ENCODE peak calls at places on chromosomes 4 and X, in seven cellular contexts. One of them, this sample, is unnamed.

GRCh38 chrX:54288277-54288676 is 69.6 kb downstream of the WNK3 start:
- DNase-seq in CD4-positive, alpha-beta memory T cell: no peak
- DNase-seq in GM23248: peak; percentile 1
- DNase-seq in stomach: no peak
- DNase-seq in HFF-Myc: no peak
- DNase-seq in fibroblast of pulmonary artery: peak; percentile 18
- DNase-seq in pancreas: no peak
- DNase-seq in this sample: no peak

GRCh38 chr4:174255790-174256189 is 27.7 kb downstream of the FBXO8 start:
- DNase-seq in CD4-positive, alpha-beta memory T cell: no peak
- DNase-seq in GM23248: peak; percentile 4
- DNase-seq in stomach: no peak
- DNase-seq in HFF-Myc: peak; percentile 44
- DNase-seq in fibroblast of pulmonary artery: peak; percentile 86
- DNase-seq in pancreas: no peak
- DNase-seq in this sample: no peak

GRCh38 chrX:7889138-7889537 is 38.1 kb downstream of the PNPLA4 start:
- DNase-seq in CD4-positive, alpha-beta memory T cell: peak; percentile 2
- DNase-seq in GM23248: no peak
- DNase-seq in stomach: no peak
- DNase-seq in HFF-Myc: no peak
- DNase-seq in fibroblast of pulmonary artery: no peak
- DNase-seq in pancreas: no peak
- DNase-seq in this sample: peak; percentile 11

GRCh38 chrX:104130808-104131207 is 18.5 kb downstream of the ZCCHC18 start:
- DNase-seq in CD4-positive, alpha-beta memory T cell: no peak
- DNase-seq in GM23248: peak; percentile 2
- DNase-seq in stomach: no peak
- DNase-seq in HFF-Myc: no peak
- DNase-seq in fibroblast of pulmonary artery: no peak
- DNase-seq in pancreas: no peak
- DNase-seq in this sample: no peak

GRCh38 chrX:20463296-20464075 is 196.8 kb upstream of the RPS6KA3 start:
- DNase-seq in CD4-positive, alpha-beta memory T cell: no peak
- DNase-seq in GM23248: no peak
- DNase-seq in stomach: no peak
- DNase-seq in HFF-Myc: no peak
- DNase-seq in fibroblast of pulmonary artery: no peak
- DNase-seq in pancreas: no peak
- DNase-seq in this sample: no peak

GRCh38 chr4:67892905-67893304 is 9.1 kb upstream of the TMPRSS11D start:
- DNase-seq in CD4-positive, alpha-beta memory T cell: no peak
- DNase-seq in GM23248: peak; percentile 38
- DNase-seq in stomach: no peak
- DNase-seq in HFF-Myc: no peak
- DNase-seq in fibroblast of pulmonary artery: no peak
- DNase-seq in pancreas: no peak
- DNase-seq in this sample: no peak

GRCh38 chr4:3449574-3450534 is 8.1 kb downstream of the HGFAC start:
- DNase-seq in CD4-positive, alpha-beta memory T cell: no peak
- DNase-seq in GM23248: no peak
- DNase-seq in stomach: no peak
- DNase-seq in HFF-Myc: no peak
- DNase-seq in fibroblast of pulmonary artery: no peak
- DNase-seq in pancreas: no peak
- DNase-seq in this sample: no peak

GRCh38 chr4:60884545-60884944 is 315.6 kb upstream of the ADGRL3 start:
- DNase-seq in CD4-positive, alpha-beta memory T cell: no peak
- DNase-seq in GM23248: no peak
- DNase-seq in stomach: no peak
- DNase-seq in HFF-Myc: no peak
- DNase-seq in fibroblast of pulmonary artery: peak; percentile 15
- DNase-seq in pancreas: no peak
- DNase-seq in this sample: no peak

GRCh38 chr4:147754037-147754445 is 22.2 kb downstream of the ARHGAP10 start:
- DNase-seq in CD4-positive, alpha-beta memory T cell: no peak
- DNase-seq in GM23248: peak; percentile 86
- DNase-seq in stomach: no peak
- DNase-seq in HFF-Myc: peak; percentile 70
- DNase-seq in fibroblast of pulmonary artery: peak; percentile 68
- DNase-seq in pancreas: no peak
- DNase-seq in this sample: no peak

GRCh38 chr4:38163216-38164006 is 203.2 kb downstream of the PTTG2 start:
- DNase-seq in CD4-positive, alpha-beta memory T cell: no peak
- DNase-seq in GM23248: peak; percentile 90
- DNase-seq in stomach: peak; percentile 52
- DNase-seq in HFF-Myc: no peak
- DNase-seq in fibroblast of pulmonary artery: peak; percentile 50
- DNase-seq in pancreas: peak; percentile 26
- DNase-seq in this sample: no peak

GRCh38 chr4:175671491-175671934 is 140.6 kb downstream of the GPM6A start:
- DNase-seq in CD4-positive, alpha-beta memory T cell: no peak
- DNase-seq in GM23248: no peak
- DNase-seq in stomach: no peak
- DNase-seq in HFF-Myc: no peak
- DNase-seq in fibroblast of pulmonary artery: no peak
- DNase-seq in pancreas: no peak
- DNase-seq in this sample: no peak

GRCh38 chr4:168248311-168248710 is 70.2 kb downstream of the DDX60 start:
- DNase-seq in CD4-positive, alpha-beta memory T cell: no peak
- DNase-seq in GM23248: no peak
- DNase-seq in stomach: no peak
- DNase-seq in HFF-Myc: no peak
- DNase-seq in fibroblast of pulmonary artery: no peak
- DNase-seq in pancreas: no peak
- DNase-seq in this sample: no peak

GRCh38 chrX:65406532-65406931 is 128.1 kb downstream of the LAS1L start:
- DNase-seq in CD4-positive, alpha-beta memory T cell: no peak
- DNase-seq in GM23248: peak; percentile 24
- DNase-seq in stomach: no peak
- DNase-seq in HFF-Myc: no peak
- DNase-seq in fibroblast of pulmonary artery: no peak
- DNase-seq in pancreas: no peak
- DNase-seq in this sample: no peak

DNA sequence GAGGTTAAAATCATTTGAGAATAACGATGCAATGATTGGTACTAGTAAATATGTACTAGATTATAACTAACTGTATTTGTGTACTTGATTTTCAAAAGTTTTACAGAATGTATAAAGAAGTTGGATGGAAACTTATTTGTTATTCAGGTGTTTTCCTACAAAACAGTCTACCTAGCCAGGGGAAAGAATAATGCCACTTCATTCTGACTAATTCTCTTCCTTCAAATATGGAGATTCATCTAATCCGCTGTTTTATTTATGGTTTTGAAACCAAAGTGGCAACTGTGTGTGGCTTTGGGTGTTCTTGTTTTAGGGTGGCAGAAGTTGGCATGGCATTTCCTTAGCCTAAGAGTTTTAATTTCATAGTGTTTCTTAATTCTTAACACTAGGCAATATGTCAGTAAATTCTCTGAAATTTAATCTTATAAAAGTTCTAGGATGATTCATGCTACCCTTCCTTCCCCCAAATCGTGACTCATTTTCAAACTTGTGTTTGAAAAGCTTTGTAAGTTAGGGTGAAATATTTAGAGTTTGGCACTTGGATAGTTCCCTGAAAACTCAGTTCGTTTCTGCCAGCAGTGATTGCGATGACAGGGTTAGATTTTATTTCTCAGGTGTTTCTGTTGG is 62.6 kb downstream of the DCLK2 start:
- DNase-seq in CD4-positive, alpha-beta memory T cell: no peak
- DNase-seq in GM23248: peak; percentile 85
- DNase-seq in stomach: no peak
- DNase-seq in HFF-Myc: no peak
- DNase-seq in fibroblast of pulmonary artery: peak; percentile 68
- DNase-seq in pancreas: no peak
- DNase-seq in this sample: no peak
- H3K4me3 ChIP-seq in CD4-positive, alpha-beta memory T cell: no peak overlapping the region
- H3K4me3 ChIP-seq in GM23248: peak overlapping the region; percentile 57
- H3K4me3 ChIP-seq in stomach: no peak overlapping the region
- H3K4me3 ChIP-seq in HFF-Myc: peak overlapping the region; percentile 9
- H3K4me3 ChIP-seq in fibroblast of pulmonary artery: no peak overlapping the region
- H3K4me3 ChIP-seq in pancreas: no peak overlapping the region
- H3K4me3 ChIP-seq in this sample: no peak overlapping the region

GRCh38 chrX:30661228-30661627 is 8.0 kb downstream of the GK start:
- DNase-seq in CD4-positive, alpha-beta memory T cell: no peak
- DNase-seq in GM23248: no peak
- DNase-seq in stomach: no peak
- DNase-seq in HFF-Myc: no peak
- DNase-seq in fibroblast of pulmonary artery: no peak
- DNase-seq in pancreas: no peak
- DNase-seq in this sample: no peak

GRCh38 chrX:30668581-30668980 is 15.4 kb downstream of the GK start:
- DNase-seq in CD4-positive, alpha-beta memory T cell: no peak
- DNase-seq in GM23248: no peak
- DNase-seq in stomach: no peak
- DNase-seq in HFF-Myc: no peak
- DNase-seq in fibroblast of pulmonary artery: no peak
- DNase-seq in pancreas: no peak
- DNase-seq in this sample: no peak

GRCh38 chrX:30663317-30663716 is 10.1 kb downstream of the GK start:
- DNase-seq in CD4-positive, alpha-beta memory T cell: no peak
- DNase-seq in GM23248: no peak
- DNase-seq in stomach: no peak
- DNase-seq in HFF-Myc: no peak
- DNase-seq in fibroblast of pulmonary artery: no peak
- DNase-seq in pancreas: no peak
- DNase-seq in this sample: no peak

GRCh38 chrX:30666094-30666493 is 12.9 kb downstream of the GK start:
- DNase-seq in CD4-positive, alpha-beta memory T cell: no peak
- DNase-seq in GM23248: no peak
- DNase-seq in stomach: no peak
- DNase-seq in HFF-Myc: no peak
- DNase-seq in fibroblast of pulmonary artery: no peak
- DNase-seq in pancreas: no peak
- DNase-seq in this sample: no peak

GRCh38 chrX:30665471-30665870 is 12.2 kb downstream of the GK start:
- DNase-seq in CD4-positive, alpha-beta memory T cell: no peak
- DNase-seq in GM23248: no peak
- DNase-seq in stomach: no peak
- DNase-seq in HFF-Myc: no peak
- DNase-seq in fibroblast of pulmonary artery: no peak
- DNase-seq in pancreas: no peak
- DNase-seq in this sample: no peak
- H3K4me3 ChIP-seq in CD4-positive, alpha-beta memory T cell: no peak overlapping the region
- H3K4me3 ChIP-seq in GM23248: no peak overlapping the region
- H3K4me3 ChIP-seq in stomach: no peak overlapping the region
- H3K4me3 ChIP-seq in HFF-Myc: no peak overlapping the region
- H3K4me3 ChIP-seq in fibroblast of pulmonary artery: no peak overlapping the region
- H3K4me3 ChIP-seq in pancreas: no peak overlapping the region
- H3K4me3 ChIP-seq in this sample: no peak overlapping the region

DNA sequence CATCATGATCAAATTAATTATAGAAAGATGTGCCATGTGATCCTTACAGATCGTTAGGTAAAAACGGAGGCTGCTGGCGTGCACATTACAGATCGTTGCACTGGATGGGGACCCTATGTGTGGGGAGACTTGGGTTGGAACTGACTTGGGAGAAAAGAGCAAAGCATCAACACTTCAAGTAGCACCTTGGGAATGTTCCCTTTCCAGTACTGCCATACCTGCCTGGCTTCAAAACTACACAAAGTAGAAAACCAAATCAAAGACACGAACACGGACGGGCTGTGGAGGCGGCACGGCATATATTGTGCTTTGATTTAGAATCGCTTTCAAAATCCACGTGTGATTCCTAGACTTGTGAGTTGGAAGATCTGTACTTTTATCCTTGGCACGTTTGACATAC is 898 bp downstream of the CMC4 start:
- DNase-seq in CD4-positive, alpha-beta memory T cell: no peak
- DNase-seq in GM23248: peak; percentile 24
- DNase-seq in stomach: no peak
- DNase-seq in HFF-Myc: no peak
- DNase-seq in fibroblast of pulmonary artery: no peak
- DNase-seq in pancreas: no peak
- DNase-seq in this sample: no peak
- H3K4me3 ChIP-seq in CD4-positive, alpha-beta memory T cell: no peak overlapping the region
- H3K4me3 ChIP-seq in GM23248: peak overlapping the region; percentile 92
- H3K4me3 ChIP-seq in stomach: peak overlapping the region; percentile 55
- H3K4me3 ChIP-seq in HFF-Myc: peak overlapping the region; percentile 60
- H3K4me3 ChIP-seq in fibroblast of pulmonary artery: peak overlapping the region; percentile 68
- H3K4me3 ChIP-seq in pancreas: peak overlapping the region; percentile 49
- H3K4me3 ChIP-seq in this sample: peak overlapping the region; percentile 67

DNA sequence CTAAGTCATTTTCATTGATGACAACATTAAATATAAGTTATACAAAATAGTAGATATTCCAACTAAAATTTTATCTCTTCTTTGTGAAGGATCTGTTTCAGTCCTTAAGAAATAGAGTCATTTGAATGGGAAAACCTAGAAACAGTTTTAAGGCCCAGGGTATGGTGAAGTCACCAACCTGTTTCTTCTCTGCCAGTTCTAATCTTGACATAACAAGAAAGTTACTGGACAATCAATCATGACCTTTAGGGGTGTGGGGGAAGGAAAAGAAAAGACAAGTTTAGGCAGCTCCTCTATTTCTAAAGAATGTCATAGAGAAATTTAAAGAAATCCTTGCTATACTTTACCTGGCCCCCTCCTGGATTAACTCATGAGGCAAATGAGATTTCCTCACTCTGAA is 426.0 kb downstream of the RPA4 start:
- DNase-seq in CD4-positive, alpha-beta memory T cell: no peak
- DNase-seq in GM23248: no peak
- DNase-seq in stomach: no peak
- DNase-seq in HFF-Myc: no peak
- DNase-seq in fibroblast of pulmonary artery: no peak
- DNase-seq in pancreas: no peak
- DNase-seq in this sample: no peak
- H3K4me3 ChIP-seq in CD4-positive, alpha-beta memory T cell: no peak overlapping the region
- H3K4me3 ChIP-seq in GM23248: no peak overlapping the region
- H3K4me3 ChIP-seq in stomach: no peak overlapping the region
- H3K4me3 ChIP-seq in HFF-Myc: no peak overlapping the region
- H3K4me3 ChIP-seq in fibroblast of pulmonary artery: no peak overlapping the region
- H3K4me3 ChIP-seq in pancreas: no peak overlapping the region
- H3K4me3 ChIP-seq in this sample: no peak overlapping the region

GRCh38 chr4:53558061-53558801 is 33.1 kb downstream of the LNX1 start:
- DNase-seq in CD4-positive, alpha-beta memory T cell: no peak
- DNase-seq in GM23248: peak; percentile 91
- DNase-seq in stomach: no peak
- DNase-seq in HFF-Myc: no peak
- DNase-seq in fibroblast of pulmonary artery: peak; percentile 75
- DNase-seq in pancreas: no peak
- DNase-seq in this sample: no peak
- H3K4me3 ChIP-seq in CD4-positive, alpha-beta memory T cell: no peak overlapping the region
- H3K4me3 ChIP-seq in GM23248: peak overlapping the region; percentile 62
- H3K4me3 ChIP-seq in stomach: no peak overlapping the region
- H3K4me3 ChIP-seq in HFF-Myc: no peak overlapping the region
- H3K4me3 ChIP-seq in fibroblast of pulmonary artery: no peak overlapping the region
- H3K4me3 ChIP-seq in pancreas: no peak overlapping the region
- H3K4me3 ChIP-seq in this sample: no peak overlapping the region

This sample was measured in Jurkat, Clone E6-1.